ENCODE peak calls at places on chromosome 7, in nine cellular contexts. L, D, C, S, M, I, X, O and R are unnamed samples.
A peak's percentile ranks its signal among the peaks of the same experiment; 100 is the strongest.

GRCh38 chr7:15625456-15625855 is 61.0 kb downstream of the MEOX2 start:
- DNase-seq in D (no peak), S (no peak), M (peak; percentile 13), X (no peak), C (no peak), O (no peak), L (no peak), I (no peak), R (no peak)

GRCh38 chr7:82020076-82020475 is 250.2 kb upstream of the HGF start:
- DNase-seq in C (no peak), M (no peak), S (no peak), O (no peak), I (no peak), L (no peak), X (no peak), D (no peak), R (no peak)

GRCh38 chr7:158950914-158951635 is 94.7 kb downstream of the DYNC2I1 start:
- DNase-seq in M (no peak), S (no peak), O (no peak), C (no peak), D (no peak), X (no peak), I (no peak), L (no peak), R (no peak)

GRCh38 chr7:81944103-81944502 is 174.3 kb upstream of the HGF start:
- DNase-seq in C (no peak), S (no peak), M (no peak), D (no peak), O (no peak), L (no peak), I (no peak), X (no peak), R (no peak)

GRCh38 chr7:130009848-130010688 is 41.1 kb downstream of the ZC3HC1 start:
- DNase-seq in L (no peak), S (no peak), O (peak; percentile 13), D (peak; percentile 33), C (no peak), I (no peak), M (peak; percentile 94), X (peak; percentile 81), R (peak; percentile 31)

GRCh38 chr7:81769891-81770818 is at the start of gene HGF:
- DNase-seq in M (no peak), O (no peak), D (peak; percentile 36), C (peak; percentile 36), L (peak; percentile 50), I (peak; percentile 93), S (no peak), X (no peak), R (peak; percentile 18)

GRCh38 chr7:36216063-36216684 is 63.1 kb downstream of the EEPD1 start:
- DNase-seq in O (peak; percentile 75), C (peak; percentile 38), D (no peak), X (no peak), M (no peak), S (peak; percentile 16), I (no peak), L (no peak), R (peak; percentile 46)

GRCh38 chr7:81487512-81487911 is 282.3 kb downstream of the HGF start:
- DNase-seq in X (no peak), L (no peak), D (no peak), C (no peak), O (no peak), S (no peak), M (no peak), I (no peak), R (no peak)

GRCh38 chr7:113945018-113945938 is 26.5 kb upstream of the PPP1R3A start:
- DNase-seq in O (no peak), C (no peak), X (no peak), L (no peak), M (no peak), S (no peak), I (no peak), D (no peak), R (no peak)

GRCh38 chr7:15317215-15317614 is 244.6 kb downstream of the AGMO start:
- DNase-seq in D (no peak), O (no peak), S (no peak), X (no peak), I (no peak), L (no peak), M (no peak), C (no peak), R (no peak)

GRCh38 chr7:130273863-130274262 is 7.2 kb downstream of the CPA2 start:
- DNase-seq in I (peak; percentile 90), S (no peak), X (no peak), D (no peak), O (no peak), C (no peak), L (peak; percentile 58), M (no peak), R (no peak)

GRCh38 chr7:28410628-28411578 is 1.4 kb upstream of the CREB5 start:
- DNase-seq in X (no peak), S (peak; percentile 83), M (no peak), O (no peak), I (no peak), L (peak; percentile 55), D (peak; percentile 57), C (no peak), R (peak; percentile 23)

GRCh38 chr7:28408974-28409715 is 3.2 kb upstream of the CREB5 start:
- DNase-seq in L (peak; percentile 96), X (peak; percentile 81), I (peak; percentile 100), D (peak; percentile 95), C (peak; percentile 91), M (peak; percentile 84), O (peak; percentile 78), S (peak; percentile 98), R (peak; percentile 83)

GRCh38 chr7:28411876-28412662 is at the start of gene CREB5:
- DNase-seq in L (peak; percentile 65), I (no peak), O (no peak), M (no peak), D (no peak), S (no peak), X (no peak), C (no peak), R (no peak)

GRCh38 chr7:28408105-28408973 is 4.0 kb upstream of the CREB5 start:
- DNase-seq in O (no peak), L (peak; percentile 69), X (no peak), M (no peak), I (no peak), C (no peak), D (peak; percentile 31), S (peak; percentile 83), R (peak; percentile 14)

GRCh38 chr7:28409716-28410627 is 2.3 kb upstream of the CREB5 start:
- DNase-seq in O (no peak), D (peak; percentile 76), X (no peak), C (no peak), I (no peak), M (no peak), L (peak; percentile 81), S (no peak), R (peak; percentile 18)
- TF ChIP-seq POLR2AphosphoS5 in O (no peak), D (no peak), X (no peak), C (no peak), I (no peak), M (no peak), L (no peak), S (no peak), R (no peak)

DNA sequence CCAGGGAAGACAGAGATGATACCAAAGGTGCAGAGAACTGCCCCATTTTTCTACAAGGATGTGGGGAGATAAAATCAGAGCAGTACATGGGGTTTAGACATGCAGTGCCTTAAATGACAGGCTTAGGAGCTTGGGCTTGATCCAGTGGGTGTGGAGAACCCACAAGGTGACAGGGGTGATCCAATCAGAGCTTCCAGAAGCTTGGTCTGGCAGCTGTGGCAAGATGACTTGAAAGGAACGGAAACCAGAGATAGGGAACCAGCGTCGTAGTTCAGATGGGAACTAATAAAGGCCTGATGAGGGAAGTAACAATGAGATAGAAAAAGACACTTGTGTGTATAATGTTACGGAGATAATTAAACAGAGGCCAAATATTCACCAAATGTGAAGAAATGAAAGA is 80.7 kb downstream of the SLC37A3 start:
- DNase-seq in C (peak; percentile 26), X (peak; percentile 85), D (no peak), L (no peak), S (no peak), I (no peak), O (no peak), M (no peak), R (no peak)
- H3K27ac ChIP-seq in C (no peak overlapping the region), X (no peak overlapping the region), D (no peak overlapping the region), L (no peak overlapping the region), S (no peak overlapping the region), I (no peak overlapping the region), O (no peak overlapping the region), M (no peak overlapping the region), R (no peak overlapping the region)

DNA sequence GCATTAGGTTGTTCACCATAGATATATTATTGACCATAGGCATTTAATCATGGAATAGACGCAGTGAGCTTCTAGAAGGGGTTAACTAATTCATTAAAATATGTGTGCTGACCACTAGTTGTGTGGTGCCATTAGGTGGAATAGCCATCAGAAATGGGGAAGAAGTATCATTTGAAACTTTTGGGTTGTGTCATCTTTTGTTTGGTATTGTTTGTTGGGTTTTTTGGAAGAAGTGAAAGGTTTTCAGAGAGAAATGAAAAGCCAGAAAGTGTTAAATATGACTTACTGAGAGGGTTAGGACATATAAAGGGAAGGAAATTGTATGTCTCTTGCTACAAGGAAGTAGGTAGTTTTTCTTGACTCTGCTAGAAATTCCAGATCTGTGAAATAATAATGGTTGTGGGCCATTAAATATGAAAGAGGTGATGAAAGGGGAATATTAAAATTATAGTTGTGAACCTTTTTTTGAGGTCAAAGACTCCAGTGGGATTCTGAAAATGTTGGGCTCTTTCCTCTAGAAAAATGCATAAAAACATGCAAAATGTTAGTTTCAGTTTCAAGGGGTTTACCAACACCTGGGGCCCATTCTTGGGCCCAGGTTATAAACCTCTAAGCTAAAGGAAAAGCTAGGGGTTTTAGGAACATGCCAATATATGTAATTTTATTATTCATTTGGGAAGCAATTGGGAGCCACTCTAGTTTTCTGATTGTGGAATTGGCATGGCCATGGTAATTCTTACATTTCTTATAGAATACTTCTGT is 348.5 kb downstream of the BBS9 start:
- DNase-seq in C (no peak), O (no peak), S (no peak), X (no peak), M (no peak), I (no peak), L (no peak), D (no peak), R (no peak)
- TF ChIP-seq POLR2AphosphoS5 in C (no peak), O (no peak), S (no peak), X (no peak), M (no peak), I (no peak), L (no peak), D (no peak), R (no peak)

DNA sequence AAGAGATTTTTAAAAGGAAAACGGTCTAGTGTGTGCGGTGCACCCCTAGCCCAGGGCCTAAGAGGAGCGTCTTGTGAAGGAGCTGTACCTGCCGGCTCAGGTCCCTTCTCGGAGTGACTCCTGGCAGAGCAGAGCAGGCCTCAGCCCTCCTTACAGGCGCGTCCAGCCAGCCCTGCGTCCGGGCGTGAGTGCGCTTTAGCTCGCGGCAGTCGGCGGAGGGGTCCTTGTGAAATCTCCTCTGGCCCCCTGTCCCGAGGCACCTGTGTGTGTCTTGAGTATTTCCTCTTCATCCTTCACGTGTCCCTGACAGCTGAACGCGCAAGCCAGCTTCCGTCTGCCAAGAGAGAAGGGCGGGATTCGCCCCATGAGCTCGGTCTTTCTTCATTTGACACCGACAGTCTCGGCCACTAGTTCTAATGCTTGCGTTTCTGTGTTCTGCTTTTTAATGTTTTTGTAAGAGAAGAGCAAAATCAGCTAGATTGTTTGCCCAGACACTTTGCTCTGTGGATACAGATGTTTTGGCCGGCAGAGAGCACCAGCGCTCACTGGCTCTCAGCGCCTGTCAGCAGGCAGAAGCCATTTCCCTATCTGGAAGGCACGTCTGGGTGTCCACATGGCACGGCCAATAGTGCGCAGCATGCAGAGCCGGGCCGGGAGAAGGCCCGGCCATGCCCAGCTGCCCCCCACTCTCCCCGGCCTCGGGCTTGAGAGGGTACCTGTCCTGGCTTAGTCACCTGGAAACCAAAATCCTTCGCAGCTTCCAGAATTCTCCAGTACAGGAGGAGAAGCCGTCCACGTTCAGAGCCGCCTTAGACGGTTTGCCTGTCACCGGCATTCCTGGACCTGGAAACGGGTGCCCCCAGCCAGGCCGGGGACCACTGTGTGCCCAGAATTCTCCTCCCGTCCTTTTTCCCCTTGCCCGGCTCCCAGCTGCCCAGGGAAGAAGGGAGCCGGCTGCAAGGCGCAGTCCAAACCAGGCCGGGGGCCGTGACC is 7.0 kb downstream of the GET4 start:
- DNase-seq in M (no peak), C (no peak), D (no peak), S (no peak), L (no peak), I (no peak), X (no peak), O (no peak), R (no peak)
- H3K27ac ChIP-seq in M (no peak overlapping the region), C (no peak overlapping the region), D (no peak overlapping the region), S (peak overlapping the region; percentile 36), L (no peak overlapping the region), I (peak overlapping the region; percentile 21), X (no peak overlapping the region), O (no peak overlapping the region), R (no peak overlapping the region)